ENCODE peak calls at places on chromosomes 12 and 14, in five cellular contexts. M, K, B, X and A are unnamed samples.

GRCh38 chr12:15788266-15789214 is 648 bp downstream of the EPS8 start:
- DNase-seq in M (peak), K (peak), B (no peak), X (no peak), A (no peak)

GRCh38 chr12:40202095-40203059 is 22.4 kb upstream of the LRRK2 start:
- DNase-seq in M (no peak), K (no peak), B (no peak), X (no peak), A (no peak)

GRCh38 chr14:104016873-104017650 is 68.4 kb upstream of the ASPG start:
- DNase-seq in M (no peak), K (no peak), B (no peak), X (no peak), A (no peak)

GRCh38 chr12:45725631-45726593 is 3.6 kb upstream of the ARID2 start:
- DNase-seq in M (no peak), K (no peak), B (peak), X (no peak), A (no peak)

GRCh38 chr14:93269341-93270068 is 62.4 kb downstream of the UBR7 start:
- DNase-seq in M (no peak), K (no peak), B (peak), X (no peak), A (no peak)

GRCh38 chr12:69331482-69331845 is 16.7 kb upstream of the LYZ start:
- DNase-seq in M (no peak), K (no peak), B (no peak), X (no peak), A (no peak)

GRCh38 chr14:20934148-20934762 is 21.0 kb upstream of the RNASE2 start:
- DNase-seq in M (peak), K (peak), B (peak), X (no peak), A (peak)

GRCh38 chr12:48969847-48970701 is 1.5 kb downstream of the WNT10B start:
- DNase-seq in M (no peak), K (no peak), B (peak), X (no peak), A (no peak)

GRCh38 chr14:88895116-88895515 is 70.7 kb downstream of the TTC8 start:
- DNase-seq in M (no peak), K (no peak), B (no peak), X (no peak), A (no peak)

GRCh38 chr12:94769040-94769420 is 118.7 kb upstream of the TMCC3 start:
- DNase-seq in M (no peak), K (no peak), B (no peak), X (no peak), A (no peak)

GRCh38 chr14:106222736-106223135 is 696.4 kb downstream of the TMEM121 start:
- DNase-seq in M (no peak), K (no peak), B (no peak), X (no peak), A (no peak)

GRCh38 chr14:104556256-104557021 is 23.1 kb upstream of the C14orf180 start:
- DNase-seq in M (peak), K (no peak), B (no peak), X (no peak), A (no peak)

GRCh38 chr14:64945431-64945830 is 2.9 kb upstream of the GPX2 start:
- DNase-seq in M (no peak), K (no peak), B (no peak), X (no peak), A (no peak)

GRCh38 chr14:106831322-106831720 is 1304.9 kb downstream of the TMEM121 start:
- DNase-seq in M (no peak), K (peak), B (peak), X (no peak), A (no peak)

GRCh38 chr14:99749763-99750715 is 43.2 kb upstream of the EML1 start:
- DNase-seq in M (peak), K (no peak), B (no peak), X (no peak), A (no peak)

GRCh38 chr14:33897878-33898535 is 52.9 kb downstream of the EGLN3 start:
- DNase-seq in M (no peak), K (no peak), B (no peak), X (no peak), A (no peak)